ENCODE peak calls at places on chromosome 3, in five cellular contexts. One of them, this sample, is unnamed.

GRCh38 chr3:99023590-99024192 is 122.2 kb upstream of the DCBLD2 start:
- DNase-seq in T follicular helper cell: no peak
- DNase-seq in BE2C: no peak
- DNase-seq in stimulated activated CD4-positive, alpha-beta T cell treated with anti-CD3 and anti-CD28 coated beads, TNF-alpha, amount 100 ng/mL, for 4 hours: no peak
- DNase-seq in HEK293T: peak
- DNase-seq in this sample: no peak

GRCh38 chr3:48418651-48419050 is 11.2 kb downstream of the PLXNB1 start:
- DNase-seq in BE2C: no peak
- DNase-seq in HEK293T: no peak
- DNase-seq in T follicular helper cell: no peak
- DNase-seq in stimulated activated CD4-positive, alpha-beta T cell treated with anti-CD3 and anti-CD28 coated beads, TNF-alpha, amount 100 ng/mL, for 4 hours: no peak
- DNase-seq in this sample: no peak

GRCh38 chr3:72490688-72491430 is 357.4 kb downstream of the SHQ1 start:
- DNase-seq in stimulated activated CD4-positive, alpha-beta T cell treated with anti-CD3 and anti-CD28 coated beads, TNF-alpha, amount 100 ng/mL, for 4 hours: no peak
- DNase-seq in HEK293T: no peak
- DNase-seq in T follicular helper cell: no peak
- DNase-seq in BE2C: no peak
- DNase-seq in this sample: no peak

GRCh38 chr3:177529716-177530335 is 332.5 kb upstream of the TBL1XR1 start:
- DNase-seq in HEK293T: no peak
- DNase-seq in T follicular helper cell: no peak
- DNase-seq in BE2C: no peak
- DNase-seq in stimulated activated CD4-positive, alpha-beta T cell treated with anti-CD3 and anti-CD28 coated beads, TNF-alpha, amount 100 ng/mL, for 4 hours: no peak
- DNase-seq in this sample: no peak

GRCh38 chr3:22759636-22760310 is 443.4 kb upstream of the UBE2E2 start:
- DNase-seq in T follicular helper cell: no peak
- DNase-seq in stimulated activated CD4-positive, alpha-beta T cell treated with anti-CD3 and anti-CD28 coated beads, TNF-alpha, amount 100 ng/mL, for 4 hours: no peak
- DNase-seq in HEK293T: no peak
- DNase-seq in BE2C: no peak
- DNase-seq in this sample: no peak

GRCh38 chr3:135447478-135447877 is 518.0 kb upstream of the PPP2R3A start:
- DNase-seq in T follicular helper cell: no peak
- DNase-seq in BE2C: no peak
- DNase-seq in HEK293T: no peak
- DNase-seq in stimulated activated CD4-positive, alpha-beta T cell treated with anti-CD3 and anti-CD28 coated beads, TNF-alpha, amount 100 ng/mL, for 4 hours: no peak
- DNase-seq in this sample: no peak

GRCh38 chr3:69524826-69525225 is 138.9 kb upstream of the FRMD4B start:
- DNase-seq in T follicular helper cell: no peak
- DNase-seq in BE2C: no peak
- DNase-seq in stimulated activated CD4-positive, alpha-beta T cell treated with anti-CD3 and anti-CD28 coated beads, TNF-alpha, amount 100 ng/mL, for 4 hours: no peak
- DNase-seq in HEK293T: no peak
- DNase-seq in this sample: no peak

GRCh38 chr3:180320631-180321030 is 281.3 kb upstream of the TTC14 start:
- DNase-seq in BE2C: no peak
- DNase-seq in HEK293T: no peak
- DNase-seq in stimulated activated CD4-positive, alpha-beta T cell treated with anti-CD3 and anti-CD28 coated beads, TNF-alpha, amount 100 ng/mL, for 4 hours: no peak
- DNase-seq in T follicular helper cell: no peak
- DNase-seq in this sample: no peak

GRCh38 chr3:104297617-104298016 is 1069.1 kb upstream of the ALCAM start:
- DNase-seq in BE2C: no peak
- DNase-seq in stimulated activated CD4-positive, alpha-beta T cell treated with anti-CD3 and anti-CD28 coated beads, TNF-alpha, amount 100 ng/mL, for 4 hours: no peak
- DNase-seq in HEK293T: no peak
- DNase-seq in T follicular helper cell: no peak
- DNase-seq in this sample: no peak

GRCh38 chr3:41053220-41053619 is 146.1 kb upstream of the CTNNB1 start:
- DNase-seq in BE2C: no peak
- DNase-seq in stimulated activated CD4-positive, alpha-beta T cell treated with anti-CD3 and anti-CD28 coated beads, TNF-alpha, amount 100 ng/mL, for 4 hours: no peak
- DNase-seq in T follicular helper cell: no peak
- DNase-seq in HEK293T: no peak
- DNase-seq in this sample: no peak